ENCODE peak calls at places on chromosomes 7 and 10, in eight cellular contexts. N, B, F, Y, G, H, V and C are unnamed samples.

GRCh38 chr7:157276731-157277562 is 59.9 kb upstream of the DNAJB6 start:
- DNase-seq in G (peak; percentile 47), B (no peak), F (no peak), H (peak; percentile 51), Y (peak; percentile 49), N (no peak), V (peak; percentile 85), C (peak; percentile 40)

GRCh38 chr7:82319674-82320118 is 123.9 kb downstream of the CACNA2D1 start:
- DNase-seq in G (peak; percentile 85), Y (peak; percentile 33), N (peak; percentile 83), F (peak; percentile 79), H (no peak), B (peak; percentile 84), V (no peak), C (peak; percentile 92)

GRCh38 chr7:155529845-155530244 is 16.5 kb downstream of the CNPY1 start:
- DNase-seq in B (no peak), Y (no peak), H (no peak), N (no peak), F (no peak), V (no peak), G (no peak), C (no peak)

GRCh38 chr7:17946591-17946990 is 6.3 kb upstream of the SNX13 start:
- DNase-seq in H (no peak), G (no peak), B (no peak), F (no peak), Y (no peak), N (no peak), V (no peak), C (no peak)

GRCh38 chr7:49778731-49779270 is 5.4 kb downstream of the VWC2 start:
- DNase-seq in H (no peak), F (no peak), N (no peak), G (no peak), B (no peak), V (no peak), Y (no peak), C (no peak)

GRCh38 chr10:36880898-36881297 is 244.5 kb upstream of the ANKRD30A start:
- DNase-seq in Y (no peak), V (no peak), H (no peak), N (no peak), F (no peak), G (peak; percentile 75), B (no peak), C (peak; percentile 49)

GRCh38 chr10:46555713-46556514 is 544 bp downstream of the GPRIN2 start:
- DNase-seq in Y (peak; percentile 81), G (no peak), B (no peak), F (no peak), V (peak; percentile 88), N (peak; percentile 8), H (peak; percentile 96), C (no peak)

GRCh38 chr7:42689626-42690025 is 222.2 kb downstream of the C7orf25 start:
- DNase-seq in F (no peak), G (no peak), V (no peak), N (no peak), H (no peak), Y (no peak), B (no peak), C (no peak)

GRCh38 chr10:19930936-19931859 is 115.0 kb downstream of the PLXDC2 start:
- DNase-seq in B (peak; percentile 75), F (peak; percentile 79), N (peak; percentile 26), V (no peak), G (peak; percentile 71), Y (no peak), H (no peak), C (peak; percentile 37)

GRCh38 chr7:45703373-45703821 is 129.2 kb downstream of the ADCY1 start:
- DNase-seq in Y (no peak), V (peak; percentile 49), B (no peak), N (peak; percentile 4), H (peak; percentile 35), G (no peak), F (peak; percentile 11), C (no peak)

GRCh38 chr10:72030762-72031543 is 57.4 kb downstream of the SPOCK2 start:
- DNase-seq in B (no peak), V (no peak), Y (no peak), G (peak; percentile 64), H (no peak), F (peak; percentile 91), N (peak; percentile 50), C (no peak)

GRCh38 chr10:12702215-12702614 is 299.3 kb downstream of the CCDC3 start:
- DNase-seq in G (no peak), Y (no peak), H (no peak), B (no peak), F (no peak), N (no peak), V (no peak), C (no peak)

GRCh38 chr10:12703141-12703540 is 298.4 kb downstream of the CCDC3 start:
- DNase-seq in G (no peak), B (no peak), Y (no peak), V (no peak), F (no peak), H (no peak), N (no peak), C (no peak)

GRCh38 chr10:12701696-12702095 is 299.8 kb downstream of the CCDC3 start:
- DNase-seq in G (no peak), F (no peak), B (no peak), V (no peak), H (no peak), N (no peak), Y (no peak), C (peak; percentile 33)

GRCh38 chr10:12704488-12704887 is 297.0 kb downstream of the CCDC3 start:
- DNase-seq in B (no peak), Y (no peak), F (no peak), H (no peak), V (no peak), N (no peak), G (peak; percentile 26), C (no peak)

DNA sequence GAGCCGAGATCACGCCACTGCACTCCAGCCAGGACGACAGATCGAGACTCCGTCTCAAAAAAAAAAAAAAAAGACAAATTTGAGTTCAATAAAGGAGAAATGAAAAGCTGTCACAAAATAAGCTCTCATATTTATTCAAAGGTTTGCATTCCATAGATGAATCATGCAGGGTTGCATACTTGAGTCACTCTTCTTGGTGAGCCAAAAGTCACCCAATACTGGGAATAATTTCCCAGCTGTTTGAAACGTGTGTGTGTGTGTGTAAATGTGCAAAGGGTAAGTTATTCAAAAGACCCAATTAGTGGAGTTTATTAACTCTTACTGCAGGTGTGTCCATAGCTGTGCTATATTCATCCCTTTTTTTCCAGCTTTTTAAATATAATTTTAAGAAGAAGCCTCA is 297.7 kb downstream of the CCDC3 start:
- DNase-seq in V (no peak), B (peak; percentile 88), H (no peak), Y (no peak), G (peak; percentile 90), N (no peak), F (no peak), C (peak; percentile 87)
- H3K4me3 ChIP-seq in V (no peak overlapping the region), B (no peak overlapping the region), H (no peak overlapping the region), Y (no peak overlapping the region), G (no peak overlapping the region), N (no peak overlapping the region), F (no peak overlapping the region), C (no peak overlapping the region)

DNA sequence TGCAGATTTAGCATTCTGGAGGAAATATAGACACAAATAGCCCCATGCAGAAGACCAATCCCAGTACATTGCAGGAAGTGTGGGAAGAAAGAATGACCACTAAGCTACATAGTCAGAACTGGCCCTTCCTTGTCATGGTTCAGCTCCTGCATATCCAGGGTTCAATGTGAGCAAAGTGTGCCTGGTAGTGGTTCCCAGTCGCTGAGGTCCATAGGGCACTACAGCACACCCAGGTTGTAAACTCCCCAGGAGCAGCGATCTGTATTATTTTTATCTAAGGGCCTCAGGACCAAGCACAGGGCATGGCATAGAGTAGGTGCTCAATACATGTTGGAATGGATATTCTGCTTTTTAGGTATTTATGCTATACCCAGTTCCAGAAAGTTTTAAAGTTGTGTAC is 114.4 kb downstream of the RTKN2 start:
- DNase-seq in F (no peak), G (no peak), N (no peak), H (no peak), V (no peak), B (no peak), Y (peak; percentile 34), C (no peak)
- TF ChIP-seq CTCF in F (no peak), G (no peak), N (no peak), H (no peak), V (no peak), B (no peak), Y (no peak), C (no peak)

GRCh38 chr7:55052081-55052480 is 33.3 kb downstream of the EGFR start:
- DNase-seq in Y (no peak), N (no peak), B (peak; percentile 85), V (no peak), F (no peak), G (peak; percentile 73), H (no peak), C (peak; percentile 79)
- H3K4me3 ChIP-seq in Y (no peak overlapping the region), N (no peak overlapping the region), B (no peak overlapping the region), V (no peak overlapping the region), F (no peak overlapping the region), G (no peak overlapping the region), H (no peak overlapping the region), C (no peak overlapping the region)

GRCh38 chr10:132942101-132942739 is at the start of gene CFAP46:
- DNase-seq in F (no peak), V (peak; percentile 93), Y (no peak), B (peak; percentile 42), N (peak; percentile 62), H (peak; percentile 93), G (peak; percentile 53), C (peak; percentile 17)
- TF ChIP-seq CTCF in F (no peak), V (no peak), Y (no peak), B (no peak), N (no peak), H (peak; percentile 52), G (no peak), C (no peak)

GRCh38 chr10:93478873-93479272 is 3.3 kb downstream of the MYOF start:
- DNase-seq in H (no peak), V (no peak), B (no peak), N (no peak), F (no peak), Y (no peak), G (no peak), C (no peak)
- H3K4me3 ChIP-seq in H (peak overlapping the region; percentile 97), V (peak overlapping the region; percentile 57), B (peak overlapping the region; percentile 98), N (no peak overlapping the region), F (no peak overlapping the region), Y (no peak overlapping the region), G (peak overlapping the region; percentile 79), C (peak overlapping the region; percentile 77)

GRCh38 chr7:142585425-142585824 is 163.8 kb upstream of the PRSS1 start:
- DNase-seq in H (peak; percentile 61), V (no peak), B (no peak), F (no peak), Y (no peak), G (peak; percentile 59), N (no peak), C (no peak)
- TF ChIP-seq CTCF in H (peak; percentile 62), V (no peak), B (peak; percentile 2), F (no peak), Y (no peak), G (peak; percentile 71), N (no peak), C (peak; percentile 52)

GRCh38 chr7:151382079-151382885 is 27.6 kb downstream of the WDR86 start:
- DNase-seq in G (no peak), H (peak; percentile 66), Y (peak; percentile 23), N (no peak), B (no peak), V (peak; percentile 80), F (no peak), C (no peak)
- H3K4me3 ChIP-seq in G (no peak overlapping the region), H (no peak overlapping the region), Y (no peak overlapping the region), N (peak overlapping the region; percentile 18), B (no peak overlapping the region), V (peak overlapping the region; percentile 22), F (peak overlapping the region; percentile 22), C (no peak overlapping the region)